ENCODE peak calls at places on chromosome 3, in ten cellular contexts. U, L, M, R, C, P, T, D, G and O are unnamed samples. For H3K4me1, the result is how much of the 10 kb centered on the place peaks cover.

GRCh38 chr3:41200669-41201021 is 1.3 kb downstream of the CTNNB1 start:
- DNase-seq in M (no peak), G (no peak), P (no peak), R (peak), L (no peak), D (no peak), T (no peak), C (no peak), U (no peak), O (peak)

GRCh38 chr3:18111702-18112311 is 313.3 kb downstream of the SATB1 start:
- DNase-seq in D (no peak), C (no peak), G (no peak), U (no peak), L (no peak), T (no peak), M (no peak), R (no peak), P (no peak), O (no peak)

GRCh38 chr3:76044601-76045600 is 259.6 kb upstream of the ZNF717 start:
- DNase-seq in L (peak), P (no peak), T (peak), D (no peak), M (no peak), C (no peak), R (no peak), G (no peak), U (peak), O (peak)

GRCh38 chr3:172285844-172286243 is 162.4 kb downstream of the GHSR start:
- DNase-seq in D (no peak), L (no peak), M (no peak), T (no peak), R (no peak), C (no peak), G (no peak), U (no peak), P (no peak), O (no peak)

GRCh38 chr3:183591881-183592521 is 36.5 kb upstream of the KLHL6 start:
- DNase-seq in G (no peak), D (no peak), L (no peak), U (peak), M (no peak), T (no peak), C (no peak), P (no peak), R (no peak), O (no peak)

GRCh38 chr3:39187372-39188155 is 4.8 kb downstream of the XIRP1 start:
- DNase-seq in R (no peak), P (no peak), L (no peak), U (no peak), G (peak), C (no peak), D (no peak), M (no peak), T (no peak), O (no peak)

GRCh38 chr3:47850803-47851417 is 48.0 kb downstream of the DHX30 start:
- DNase-seq in G (no peak), U (no peak), C (no peak), L (no peak), M (no peak), R (no peak), P (no peak), T (no peak), D (no peak), O (no peak)

GRCh38 chr3:108127301-108127988 is 36.6 kb upstream of the CD47 start:
- DNase-seq in U (no peak), R (peak), C (no peak), P (no peak), D (no peak), T (no peak), G (no peak), L (no peak), M (no peak), O (peak)

GRCh38 chr3:180870008-180870733 is 42.3 kb upstream of the FXR1 start:
- DNase-seq in M (peak), C (no peak), U (peak), R (peak), L (no peak), P (peak), D (peak), T (no peak), G (no peak), O (no peak)

GRCh38 chr3:10374311-10374710 is 53.4 kb upstream of the SEC13 start:
- DNase-seq in C (no peak), D (no peak), T (no peak), U (no peak), L (no peak), R (no peak), G (no peak), P (no peak), M (no peak), O (no peak)

GRCh38 chr3:38137615-38138346 is 680 bp upstream of the MYD88 start:
- DNase-seq in R (peak), M (no peak), L (no peak), D (no peak), P (no peak), T (no peak), U (no peak), C (peak), G (peak), O (no peak)

GRCh38 chr3:16907245-16907644 is 22.5 kb downstream of the PLCL2 start:
- DNase-seq in G (no peak), C (no peak), D (no peak), T (no peak), R (no peak), U (peak), P (no peak), L (no peak), M (no peak), O (no peak)

GRCh38 chr3:49454898-49455681 is 15.0 kb upstream of the DAG1 start:
- DNase-seq in T (no peak), P (peak), R (no peak), D (no peak), M (no peak), L (no peak), C (no peak), U (no peak), G (no peak), O (no peak)

GRCh38 chr3:26376131-26376530 is 246.4 kb upstream of the LRRC3B start:
- DNase-seq in C (no peak), L (no peak), R (no peak), P (no peak), D (no peak), G (no peak), U (no peak), M (no peak), T (no peak), O (no peak)

GRCh38 chr3:197305854-197306253 is 7.4 kb upstream of the DLG1 start:
- DNase-seq in P (no peak), L (no peak), U (no peak), D (no peak), M (no peak), C (no peak), G (no peak), T (no peak), R (no peak), O (no peak)

GRCh38 chr3:107235923-107236315 is 141.3 kb upstream of the CCDC54 start:
- DNase-seq in C (peak), D (peak), G (no peak), T (peak), U (peak), P (no peak), R (peak), L (no peak), M (peak), O (peak)

GRCh38 chr3:69305011-69305410 is 80.9 kb downstream of the FRMD4B start:
- DNase-seq in T (no peak), M (no peak), U (no peak), L (no peak), D (no peak), P (no peak), R (no peak), C (no peak), G (no peak), O (peak)

GRCh38 chr3:11381563-11381962 is 109.4 kb downstream of the ATG7 start:
- DNase-seq in R (no peak), P (no peak), G (no peak), L (no peak), M (no peak), T (no peak), D (no peak), C (no peak), U (no peak), O (no peak)

GRCh38 chr3:147699175-147699838 is 290.1 kb downstream of the ZIC1 start:
- DNase-seq in P (no peak), M (no peak), C (no peak), G (no peak), R (no peak), T (no peak), L (no peak), D (no peak), U (no peak), O (peak)

GRCh38 chr3:150235799-150236198 is 172.3 kb upstream of the TSC22D2 start:
- DNase-seq in C (no peak), U (no peak), P (no peak), D (no peak), T (no peak), G (no peak), L (no peak), R (no peak), M (no peak), O (no peak)

GRCh38 chr3:32869513-32870047 is 51.8 kb downstream of the TRIM71 start:
- DNase-seq in D (no peak), C (no peak), M (no peak), P (no peak), G (no peak), U (no peak), T (no peak), R (no peak), L (no peak), O (no peak)

GRCh38 chr3:46935168-46935858 is 41.2 kb downstream of the CCDC12 start:
- DNase-seq in G (peak), D (peak), L (peak), R (peak), T (peak), P (peak), C (peak), U (peak), M (peak), O (peak)

GRCh38 chr3:122679085-122679466 is 1.6 kb upstream of the PARP14 start:
- DNase-seq in U (peak), R (peak), T (peak), L (peak), M (peak), G (peak), P (peak), C (peak), D (peak), O (peak)

GRCh38 chr3:101936419-101937331 is 87.4 kb downstream of the NFKBIZ start:
- DNase-seq in P (no peak), R (no peak), T (peak), L (no peak), M (no peak), U (no peak), G (no peak), C (no peak), D (no peak), O (peak)

GRCh38 chr3:169146112-169146665 is 517.3 kb downstream of the MECOM start:
- DNase-seq in M (no peak), T (no peak), L (peak), C (peak), R (peak), U (peak), D (no peak), P (peak), G (peak), O (peak)

GRCh38 chr3:142680710-142681109 is 43.1 kb upstream of the TRPC1 start:
- DNase-seq in D (no peak), M (no peak), P (no peak), L (no peak), R (no peak), T (peak), C (no peak), G (no peak), U (no peak), O (no peak)

GRCh38 chr3:170869240-170869592 is 779 bp downstream of the RPL22L1 start:
- DNase-seq in D (no peak), R (no peak), T (no peak), G (no peak), M (no peak), U (no peak), L (no peak), C (no peak), P (no peak), O (no peak)

GRCh38 chr3:137695351-137695750 is 68.8 kb upstream of the SOX14 start:
- DNase-seq in L (no peak), M (no peak), G (no peak), C (no peak), D (no peak), P (no peak), R (no peak), U (no peak), T (no peak), O (no peak)

GRCh38 chr3:31371464-31371863 is 161.3 kb upstream of the STT3B start:
- DNase-seq in D (no peak), L (no peak), G (no peak), C (no peak), P (no peak), R (no peak), U (no peak), M (no peak), T (no peak), O (no peak)

GRCh38 chr3:31364711-31365110 is 168.0 kb upstream of the STT3B start:
- DNase-seq in G (no peak), P (no peak), T (no peak), L (no peak), U (no peak), C (no peak), R (no peak), D (no peak), M (no peak), O (peak)

GRCh38 chr3:31370681-31371080 is 162.0 kb upstream of the STT3B start:
- DNase-seq in G (no peak), P (no peak), T (no peak), D (no peak), R (no peak), C (no peak), M (no peak), U (no peak), L (no peak), O (no peak)

GRCh38 chr3:31369637-31370036 is 163.1 kb upstream of the STT3B start:
- DNase-seq in L (no peak), D (no peak), C (no peak), R (no peak), U (no peak), P (no peak), T (peak), M (no peak), G (no peak), O (no peak)

GRCh38 chr3:31370093-31370666 is 162.5 kb upstream of the STT3B start:
- DNase-seq in G (no peak), T (no peak), M (no peak), R (no peak), C (no peak), D (no peak), P (no peak), L (no peak), U (no peak), O (no peak)
- TF ChIP-seq CTCF in G (no peak), T (no peak), M (no peak), R (no peak), C (no peak), D (no peak), P (no peak), L (no peak), U (no peak), O (no peak)

GRCh38 chr3:129616713-129617112 is 10.2 kb upstream of the PLXND1 start:
- DNase-seq in U (no peak), M (no peak), D (no peak), P (peak), T (no peak), R (no peak), L (no peak), G (peak), C (no peak), O (no peak)
- H3K4me1 ChIP-seq in U (half or more), M (under half), D (under half), P (under half), T (under half), R (under half), L (under half), G (half or more), C (under half), O (under half)

DNA sequence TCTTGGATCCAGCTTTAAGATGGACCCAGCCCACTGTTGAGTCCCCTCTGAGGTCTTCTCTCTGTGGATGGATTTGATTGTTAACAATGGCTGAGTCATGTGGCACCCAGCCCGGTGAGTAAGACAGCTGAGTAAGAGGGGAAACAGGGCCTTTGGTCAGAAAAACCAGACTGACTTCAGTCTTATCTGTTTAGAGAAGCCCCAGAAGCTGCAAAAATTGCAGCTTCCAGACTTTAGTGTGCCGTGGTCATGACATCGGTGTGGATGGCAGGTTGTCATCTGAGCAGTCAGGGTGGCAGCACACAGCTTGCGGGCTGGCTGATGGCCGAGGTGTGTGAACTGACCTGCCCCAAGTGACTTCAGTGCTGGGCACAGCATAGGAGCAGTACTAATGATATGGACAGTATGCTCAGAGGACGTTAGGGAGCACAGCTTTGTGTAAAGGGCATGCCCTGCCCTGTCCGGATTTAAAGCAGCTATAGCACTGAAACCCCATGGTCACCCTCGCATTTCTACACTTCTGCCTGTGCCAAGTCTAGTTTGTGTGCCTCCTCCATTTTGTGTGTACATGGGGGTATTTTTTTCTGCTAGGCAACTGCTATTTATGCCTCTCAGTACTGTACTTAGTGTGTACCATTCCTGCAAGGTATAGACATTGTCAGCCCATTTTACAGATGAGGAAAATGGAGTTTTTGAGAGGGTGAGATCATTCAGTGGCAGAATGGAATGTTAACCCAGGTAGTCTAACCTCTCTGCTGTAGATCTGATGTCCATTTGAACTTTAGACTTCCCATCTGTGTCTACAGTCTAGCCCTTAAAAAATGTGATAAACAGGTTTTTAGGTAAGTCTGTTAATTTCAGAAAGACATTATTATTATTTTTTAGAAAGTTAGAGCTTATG is 44.4 kb downstream of the FLNB start:
- DNase-seq in P (peak), L (peak), R (peak), C (peak), G (no peak), M (peak), U (peak), D (peak), T (peak), O (peak)
- H3K27ac ChIP-seq in P (peak), L (peak), R (peak), C (peak), G (peak), M (peak), U (peak), D (peak), T (peak), O (peak)

GRCh38 chr3:7112523-7113056 is 251.7 kb downstream of the GRM7 start:
- DNase-seq in U (no peak), P (no peak), C (no peak), D (no peak), M (no peak), T (no peak), G (no peak), R (no peak), L (no peak), O (no peak)

GRCh38 chr3:7106635-7107034 is 245.7 kb downstream of the GRM7 start:
- DNase-seq in G (no peak), L (no peak), C (no peak), P (no peak), D (no peak), M (no peak), T (no peak), U (no peak), R (no peak), O (no peak)
- TF ChIP-seq CTCF in G (no peak), L (no peak), C (no peak), P (no peak), D (no peak), M (no peak), T (no peak), U (no peak), R (no peak), O (no peak)

DNA sequence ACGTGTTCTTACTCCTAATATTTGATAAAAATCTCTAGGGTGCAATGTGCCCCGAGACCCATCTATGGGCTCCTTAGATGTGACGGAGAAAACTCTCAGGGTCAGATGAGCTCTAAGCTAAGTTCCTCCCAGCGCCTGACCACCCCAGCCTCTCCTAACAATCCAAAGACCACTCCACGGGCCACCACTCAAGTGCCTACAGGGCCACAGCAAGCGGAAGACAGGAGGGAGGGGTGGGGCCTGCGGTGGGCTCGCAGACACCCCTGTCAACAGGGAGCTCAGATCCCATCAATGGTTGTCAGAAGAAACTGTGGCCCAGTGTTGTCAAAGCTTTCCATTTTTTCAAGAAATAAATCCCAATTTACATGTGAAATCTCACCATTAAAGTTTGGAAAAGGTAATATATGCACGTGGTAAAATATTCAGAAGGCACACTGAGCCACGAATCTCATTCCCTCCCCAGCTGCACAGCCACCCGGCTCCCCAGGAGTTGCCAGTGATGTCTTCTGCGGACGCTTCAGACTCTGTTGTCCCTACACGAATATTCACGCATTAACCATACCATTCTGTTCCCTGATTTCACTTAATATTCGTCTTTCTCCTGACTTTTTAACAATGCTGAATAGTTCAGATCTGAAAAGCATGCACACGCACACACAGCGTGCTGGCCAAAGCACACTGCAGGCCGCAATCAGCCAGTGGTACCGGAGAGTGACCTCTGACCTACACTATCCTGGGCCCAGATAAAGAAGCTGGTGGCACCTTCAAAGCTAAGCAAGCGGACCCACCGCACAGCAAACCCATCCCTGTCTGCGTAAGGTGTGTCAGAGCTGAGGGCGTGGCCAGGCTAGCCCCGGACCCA is 19.1 kb downstream of the TNK2 start:
- DNase-seq in T (no peak), P (peak), D (no peak), L (no peak), G (no peak), U (no peak), C (no peak), R (no peak), M (no peak), O (no peak)
- H3K4me1 ChIP-seq in T (under half), P (half or more), D (under half), L (half or more), G (under half), U (half or more), C (under half), R (under half), M (under half), O (under half)

GRCh38 chr3:160221019-160221418 is 4.2 kb upstream of the C3orf80 start:
- DNase-seq in C (no peak), P (no peak), M (no peak), R (no peak), T (no peak), G (no peak), D (no peak), U (no peak), L (no peak), O (no peak)

GRCh38 chr3:160224256-160224655 is 966 bp upstream of the C3orf80 start:
- DNase-seq in U (no peak), R (no peak), G (no peak), M (no peak), C (no peak), P (no peak), D (no peak), L (no peak), T (no peak), O (no peak)

GRCh38 chr3:160218141-160218540 is 7.1 kb upstream of the C3orf80 start:
- DNase-seq in M (no peak), L (no peak), D (no peak), P (no peak), C (no peak), R (no peak), T (no peak), G (no peak), U (no peak), O (no peak)

GRCh38 chr3:160217675-160218074 is 7.5 kb upstream of the C3orf80 start:
- DNase-seq in C (no peak), M (no peak), P (no peak), L (no peak), U (no peak), G (no peak), D (no peak), R (no peak), T (no peak), O (no peak)

GRCh38 chr3:160220038-160220437 is 5.2 kb upstream of the C3orf80 start:
- DNase-seq in U (no peak), C (no peak), L (no peak), T (no peak), G (no peak), M (no peak), P (no peak), R (no peak), D (no peak), O (no peak)
- H3K27ac ChIP-seq in U (no peak), C (no peak), L (no peak), T (no peak), G (no peak), M (no peak), P (no peak), R (no peak), D (no peak), O (no peak)